ENCODE peak calls at places on chromosomes 12 and 14, in eight cellular contexts. K, F, G, I, A, P, Z and Q are unnamed samples. For H3K9me3, the result is how much of the 10 kb centered on the place peaks cover.

GRCh38 chr14:34874386-34875030 is 652 bp downstream of the BAZ1A start:
- DNase-seq in K (no peak), F (peak), G (peak), I (peak), A (peak), P (peak), Z (peak), Q (no peak)

GRCh38 chr12:108814462-108815211 is 42.7 kb downstream of the SSH1 start:
- DNase-seq in K (no peak), F (no peak), G (no peak), I (no peak), A (peak), P (no peak), Z (no peak), Q (no peak)

GRCh38 chr14:101480022-101480746 is 81.1 kb upstream of the DIO3 start:
- DNase-seq in K (no peak), F (no peak), G (no peak), I (no peak), A (no peak), P (no peak), Z (no peak), Q (no peak)

GRCh38 chr12:31651893-31652521 is 7.5 kb upstream of the ETFBKMT start:
- DNase-seq in K (no peak), F (no peak), G (no peak), I (no peak), A (no peak), P (no peak), Z (no peak), Q (no peak)

GRCh38 chr12:57086951-57087688 is 1.8 kb upstream of the NAB2 start:
- DNase-seq in K (peak), F (peak), G (peak), I (peak), A (peak), P (peak), Z (peak), Q (peak)

GRCh38 chr12:98698603-98699463 is 53.7 kb downstream of the APAF1 start:
- DNase-seq in K (peak), F (peak), G (no peak), I (peak), A (peak), P (peak), Z (peak), Q (peak)

GRCh38 chr12:108373111-108373510 is 34.0 kb upstream of the CMKLR1 start:
- DNase-seq in K (no peak), F (no peak), G (peak), I (no peak), A (no peak), P (no peak), Z (no peak), Q (no peak)

GRCh38 chr14:91388551-91388975 is 29.1 kb downstream of the CCDC88C start:
- DNase-seq in K (no peak), F (no peak), G (no peak), I (no peak), A (no peak), P (peak), Z (no peak), Q (no peak)

GRCh38 chr12:41121374-41121773 is 66.7 kb upstream of the PDZRN4 start:
- DNase-seq in K (no peak), F (no peak), G (no peak), I (no peak), A (no peak), P (no peak), Z (no peak), Q (no peak)

GRCh38 chr12:130097342-130097741 is 64.9 kb upstream of the FZD10 start:
- DNase-seq in K (no peak), F (no peak), G (no peak), I (no peak), A (no peak), P (no peak), Z (no peak), Q (no peak)

GRCh38 chr14:94368956-94369355 is 19.4 kb downstream of the SERPINA1 start:
- DNase-seq in K (no peak), F (no peak), G (no peak), I (no peak), A (no peak), P (no peak), Z (no peak), Q (no peak)

GRCh38 chr12:93783827-93784226 is 106.7 kb downstream of the CRADD start:
- DNase-seq in K (no peak), F (no peak), G (no peak), I (peak), A (no peak), P (no peak), Z (no peak), Q (no peak)

GRCh38 chr14:92719890-92720323 is 28.5 kb downstream of the LGMN start:
- DNase-seq in K (no peak), F (peak), G (no peak), I (no peak), A (peak), P (peak), Z (no peak), Q (no peak)

GRCh38 chr14:23373041-23373440 is 432 bp downstream of the IL25 start:
- DNase-seq in K (no peak), F (no peak), G (no peak), I (peak), A (no peak), P (no peak), Z (no peak), Q (no peak)

GRCh38 chr14:42378274-42378673 is 771.6 kb downstream of the LRFN5 start:
- DNase-seq in K (no peak), F (no peak), G (no peak), I (no peak), A (no peak), P (no peak), Z (no peak), Q (no peak)

GRCh38 chr14:25150934-25151790 is 101.2 kb upstream of the STXBP6 start:
- DNase-seq in K (peak), F (no peak), G (peak), I (no peak), A (no peak), P (no peak), Z (no peak), Q (no peak)

GRCh38 chr14:68458840-68459469 is 333.9 kb downstream of the ZFP36L1 start:
- DNase-seq in K (no peak), F (peak), G (peak), I (peak), A (peak), P (peak), Z (peak), Q (no peak)

GRCh38 chr12:100987552-100988277 is 193.1 kb downstream of the ANO4 start:
- DNase-seq in K (peak), F (no peak), G (peak), I (no peak), A (no peak), P (no peak), Z (no peak), Q (peak)

GRCh38 chr14:59529189-59529588 is 44.9 kb downstream of the JKAMP start:
- DNase-seq in K (no peak), F (no peak), G (no peak), I (no peak), A (no peak), P (no peak), Z (no peak), Q (no peak)

GRCh38 chr14:21072102-21072501 is 2.0 kb downstream of the ARHGEF40 start:
- DNase-seq in K (no peak), F (peak), G (no peak), I (no peak), A (no peak), P (no peak), Z (peak), Q (peak)

GRCh38 chr12:45745861-45746277 is 16.4 kb downstream of the ARID2 start:
- DNase-seq in K (no peak), F (no peak), G (no peak), I (no peak), A (no peak), P (no peak), Z (no peak), Q (no peak)

GRCh38 chr12:57243521-57244305 is 7.3 kb downstream of the STAC3 start:
- DNase-seq in K (peak), F (peak), G (peak), I (peak), A (peak), P (peak), Z (peak), Q (no peak)

GRCh38 chr12:98291828-98292227 is 223.6 kb upstream of the TMPO start:
- DNase-seq in K (no peak), F (no peak), G (peak), I (no peak), A (no peak), P (no peak), Z (no peak), Q (no peak)

GRCh38 chr14:37669242-37669641 is 73.8 kb downstream of the TTC6 start:
- DNase-seq in K (peak), F (no peak), G (no peak), I (no peak), A (no peak), P (no peak), Z (no peak), Q (no peak)

GRCh38 chr14:85565862-85566296 is 35.9 kb downstream of the FLRT2 start:
- DNase-seq in K (no peak), F (no peak), G (no peak), I (no peak), A (no peak), P (no peak), Z (no peak), Q (no peak)

DNA sequence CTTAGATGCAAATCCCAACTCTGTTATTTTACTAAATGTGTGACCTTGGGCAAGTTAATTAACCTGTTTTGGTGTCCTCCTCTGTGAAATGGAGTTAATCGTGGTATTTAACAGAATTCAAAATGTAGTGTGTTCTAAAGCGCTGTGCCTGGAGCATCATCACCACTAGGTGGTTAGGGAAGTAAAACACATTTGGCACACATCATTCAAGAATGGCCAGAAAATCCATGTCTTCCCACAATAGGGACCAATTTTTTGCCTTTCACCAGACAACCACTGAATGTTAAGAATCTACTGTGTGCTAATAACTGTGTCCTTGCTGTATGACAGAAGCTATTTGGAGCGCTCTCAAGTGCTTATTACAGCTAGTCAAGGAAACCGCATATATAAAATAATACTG is 133.4 kb downstream of the MON2 start:
- DNase-seq in K (no peak), F (no peak), G (no peak), I (no peak), A (no peak), P (no peak), Z (no peak), Q (no peak)
- TF ChIP-seq CTCF in K (peak), F (no peak), G (peak), I (no peak), A (no peak), P (no peak), Z (no peak), Q (peak)

GRCh38 chr12:34236073-34236472 is 213.8 kb downstream of the ALG10 start:
- DNase-seq in K (no peak), F (no peak), G (no peak), I (no peak), A (no peak), P (no peak), Z (no peak), Q (no peak)
- H3K9me3 ChIP-seq in K (under half), F (under half), G (under half), I (under half), A (under half), P (under half), Z (under half), Q (under half)

DNA sequence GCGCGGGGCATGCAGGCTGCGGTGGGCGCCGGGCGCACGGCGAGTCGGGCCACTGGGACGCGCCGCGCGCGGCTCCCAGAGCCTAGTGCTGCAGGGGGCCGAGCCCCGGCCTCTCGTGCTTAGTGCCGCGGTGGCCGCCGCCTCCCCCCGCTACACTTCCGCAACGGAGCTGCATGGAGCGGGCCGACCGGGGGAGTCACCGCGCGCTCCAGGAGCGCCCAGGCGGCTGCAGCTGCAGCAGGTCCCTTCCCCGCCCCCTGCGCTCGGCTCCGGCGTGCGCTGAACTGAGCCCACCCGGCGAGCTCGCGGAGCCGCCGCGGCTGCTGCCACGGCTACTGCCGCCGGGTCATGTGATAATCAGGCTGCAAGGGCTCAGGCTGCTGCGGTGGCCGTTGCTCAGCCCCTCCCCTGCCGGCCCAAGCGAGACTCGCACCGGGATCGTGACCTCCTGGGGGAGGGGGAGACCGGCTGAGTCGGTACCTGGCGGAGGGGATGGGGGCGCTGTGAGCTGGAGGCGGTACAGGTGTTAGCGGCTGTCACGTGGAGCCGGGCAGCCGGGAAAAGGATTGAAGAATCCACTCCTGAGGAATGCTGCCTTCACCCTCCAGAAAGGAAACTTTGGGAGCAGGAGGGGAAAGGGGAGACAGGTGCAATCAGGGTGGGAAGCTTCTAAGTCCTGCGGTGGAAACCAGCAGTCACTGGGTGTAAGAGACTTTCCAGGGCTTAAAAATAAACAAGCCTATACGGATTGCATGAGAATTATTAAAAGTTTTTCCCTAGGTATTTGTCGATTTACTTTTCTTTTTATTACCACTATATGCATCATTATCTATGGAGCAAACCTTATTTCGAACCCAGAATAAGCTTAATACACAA is at the start of gene PPM1H:
- DNase-seq in K (peak), F (no peak), G (peak), I (peak), A (peak), P (peak), Z (peak), Q (no peak)
- TF ChIP-seq CTCF in K (peak), F (no peak), G (peak), I (peak), A (peak), P (peak), Z (peak), Q (peak)

DNA sequence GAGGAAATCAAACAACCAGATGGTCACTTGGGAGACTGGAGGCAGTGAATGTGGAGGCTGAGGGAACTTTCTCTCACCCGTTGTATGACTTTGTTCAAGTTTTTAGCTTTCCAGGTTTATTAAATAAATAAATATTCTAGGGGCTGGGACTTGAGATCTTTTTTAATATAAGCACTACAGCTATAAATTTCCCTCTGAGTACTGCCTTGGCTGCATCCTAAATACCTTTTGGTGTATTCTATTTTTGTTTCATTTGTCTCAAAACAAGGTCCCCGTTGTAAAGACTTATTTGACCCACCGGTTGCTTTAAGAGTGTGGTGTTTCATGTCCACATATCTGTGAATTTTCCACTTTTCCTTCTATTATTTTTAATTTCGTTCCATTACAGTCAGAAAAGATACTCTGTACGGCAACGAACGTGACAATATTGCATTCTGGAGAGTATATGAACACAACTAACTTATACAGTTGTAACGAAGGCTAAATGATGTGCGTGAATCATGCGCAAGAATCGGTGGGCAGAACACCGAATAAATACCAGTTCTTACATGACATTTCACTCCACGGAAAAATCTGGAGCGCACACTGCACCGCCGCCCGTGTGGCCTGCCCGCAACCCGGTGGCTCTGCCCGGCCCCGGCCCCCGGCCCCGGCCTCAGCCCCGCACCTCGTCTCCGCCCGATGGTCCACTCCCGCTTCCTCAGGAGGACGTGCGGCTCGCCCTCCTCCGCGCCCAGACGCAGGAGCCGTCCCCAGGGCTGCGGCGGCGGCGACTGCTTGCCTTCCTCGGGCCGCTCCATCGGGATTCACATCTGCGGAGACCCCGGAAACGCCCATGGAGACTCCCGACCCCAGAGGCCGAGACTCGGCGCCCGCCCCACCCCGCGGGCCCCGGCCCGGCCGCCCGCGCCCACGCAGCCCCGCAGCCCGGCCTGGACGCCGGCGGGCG is 602 bp downstream of the CHFR start:
- DNase-seq in K (no peak), F (no peak), G (no peak), I (no peak), A (no peak), P (peak), Z (peak), Q (no peak)
- H3K9me3 ChIP-seq in K (under half), F (under half), G (under half), I (under half), A (under half), P (under half), Z (under half), Q (under half)

GRCh38 chr12:95848575-95849388 is 10.0 kb upstream of the SNRPF start:
- DNase-seq in K (no peak), F (no peak), G (peak), I (no peak), A (peak), P (peak), Z (no peak), Q (no peak)
- TF ChIP-seq CTCF in K (peak), F (no peak), G (peak), I (no peak), A (peak), P (no peak), Z (no peak), Q (peak)

DNA sequence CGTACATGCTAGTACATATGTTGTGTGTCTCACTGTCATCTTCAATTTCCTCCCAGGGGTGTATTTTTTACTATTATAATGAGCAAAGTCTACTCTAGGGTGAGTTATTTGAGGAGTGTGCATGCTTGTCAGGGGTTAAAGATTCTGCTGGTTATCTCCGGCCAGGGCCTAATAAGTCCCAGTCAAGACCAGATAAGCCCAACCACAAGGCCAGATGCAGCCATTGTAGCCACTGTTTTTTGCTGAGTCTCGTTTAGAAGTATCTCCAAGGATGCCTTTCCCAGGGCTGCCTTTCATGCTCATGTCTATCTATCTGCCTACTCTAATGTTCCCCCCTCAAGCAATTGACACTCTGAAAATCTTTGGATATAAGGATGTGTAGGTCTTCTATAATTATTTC is 300.5 kb downstream of the IPO8 start:
- DNase-seq in K (no peak), F (no peak), G (no peak), I (no peak), A (no peak), P (no peak), Z (no peak), Q (no peak)
- H3K9me3 ChIP-seq in K (under half), F (under half), G (under half), I (under half), A (under half), P (under half), Z (under half), Q (under half)

GRCh38 chr12:54704187-54704586 is 56.0 kb upstream of the DCD start:
- DNase-seq in K (no peak), F (no peak), G (no peak), I (no peak), A (no peak), P (no peak), Z (no peak), Q (no peak)
- TF ChIP-seq CTCF in K (no peak), F (no peak), G (no peak), I (no peak), A (no peak), P (no peak), Z (no peak), Q (no peak)

GRCh38 chr14:106488293-106488692 is 961.9 kb downstream of the TMEM121 start:
- DNase-seq in K (no peak), F (no peak), G (no peak), I (no peak), A (no peak), P (no peak), Z (no peak), Q (no peak)
- H3K9me3 ChIP-seq in K (under half), F (under half), G (under half), I (under half), A (under half), P (under half), Z (under half), Q (under half)